ENCODE peak calls at places on chromosome 12, in four cellular contexts. G, H, Y and T are unnamed samples.

GRCh38 chr12:15364221-15365170 is 42.2 kb downstream of the PTPRO start:
- DNase-seq in G (no peak), H (no peak), Y (no peak), T (no peak)

GRCh38 chr12:109542014-109542413 is 31.3 kb downstream of the MMAB start:
- DNase-seq in G (no peak), H (peak), Y (no peak), T (peak)

GRCh38 chr12:57755454-57756372 is 810 bp downstream of the MARCHF9 start:
- DNase-seq in G (no peak), H (no peak), Y (peak), T (no peak)

GRCh38 chr12:32069071-32069470 is 37.6 kb upstream of the BICD1 start:
- DNase-seq in G (no peak), H (no peak), Y (no peak), T (no peak)

GRCh38 chr12:12357697-12358476 is 1.0 kb downstream of the BORCS5 start:
- DNase-seq in G (no peak), H (peak), Y (no peak), T (peak)

GRCh38 chr12:46493352-46494209 is 121.0 kb upstream of the SLC38A2 start:
- DNase-seq in G (no peak), H (no peak), Y (no peak), T (no peak)

GRCh38 chr12:49369723-49370145 is 2.5 kb downstream of the SPATS2 start:
- DNase-seq in G (peak), H (peak), Y (peak), T (peak)

GRCh38 chr12:12327802-12328201 is 22.2 kb downstream of the MANSC1 start:
- DNase-seq in G (peak), H (peak), Y (no peak), T (peak)

GRCh38 chr12:131950182-131950913 is 606 bp downstream of the EP400 start:
- DNase-seq in G (peak), H (no peak), Y (peak), T (peak)

GRCh38 chr12:107513636-107514400 is 171.8 kb upstream of the PWP1 start:
- DNase-seq in G (no peak), H (no peak), Y (no peak), T (no peak)

GRCh38 chr12:131151558-131152345 is 198.0 kb downstream of the ADGRD1 start:
- DNase-seq in G (no peak), H (no peak), Y (peak), T (no peak)

GRCh38 chr12:92224685-92225331 is 79.2 kb upstream of the BTG1 start:
- DNase-seq in G (peak), H (peak), Y (no peak), T (peak)

GRCh38 chr12:65306603-65307501 is 28.4 kb downstream of the MSRB3 start:
- DNase-seq in G (peak), H (peak), Y (no peak), T (peak)

GRCh38 chr12:46523863-46524770 is 151.5 kb upstream of the SLC38A2 start:
- DNase-seq in G (peak), H (peak), Y (peak), T (peak)

GRCh38 chr12:108597559-108598471 is at the start of gene TMEM119:
- DNase-seq in G (peak), H (peak), Y (no peak), T (peak)

GRCh38 chr12:8742501-8742900 is 44.7 kb downstream of the RIMKLB start:
- DNase-seq in G (peak), H (peak), Y (no peak), T (peak)

GRCh38 chr12:52005903-52006703 is 643 bp upstream of the TAMALIN start:
- DNase-seq in G (no peak), H (no peak), Y (no peak), T (no peak)